ENCODE peak calls at places on chromosomes 3 and 15, in five cellular contexts. S is HepG2, I is A673, K is HCT116, X is neural progenitor cell. Z is an unnamed sample.
A peak's percentile ranks its signal among the peaks of the same experiment; 100 is the strongest.

GRCh38 chr15:70196314-70197291 is 98.9 kb upstream of the TLE3 start:
- DNase-seq in S (peak; percentile 89), I (peak; percentile 98), K (no peak), X (peak; percentile 94), Z (no peak)

GRCh38 chr15:98123834-98124233 is 163.3 kb downstream of the ARRDC4 start:
- DNase-seq in S (no peak), I (no peak), K (no peak), X (no peak), Z (no peak)

GRCh38 chr3:128489860-128490649 is 2.9 kb downstream of the GATA2 start:
- DNase-seq in S (peak; percentile 37), I (peak; percentile 68), K (no peak), X (peak; percentile 95), Z (no peak)

GRCh38 chr15:94844188-94844532 is 612.8 kb downstream of the MCTP2 start:
- DNase-seq in S (peak; percentile 19), I (peak; percentile 1), K (no peak), X (no peak), Z (no peak)

GRCh38 chr3:192850501-192850981 is 67.1 kb downstream of the MB21D2 start:
- DNase-seq in S (peak; percentile 47), I (peak; percentile 31), K (no peak), X (no peak), Z (no peak)

GRCh38 chr3:127820871-127821853 is 1.2 kb downstream of the MGLL start:
- DNase-seq in S (no peak), I (no peak), K (no peak), X (no peak), Z (no peak)

GRCh38 chr3:9149566-9149965 is 99.9 kb downstream of the SRGAP3 start:
- DNase-seq in S (no peak), I (no peak), K (no peak), X (no peak), Z (no peak)

GRCh38 chr3:100205161-100205560 is 55.6 kb upstream of the TBC1D23 start:
- DNase-seq in S (no peak), I (no peak), K (no peak), X (no peak), Z (no peak)

GRCh38 chr15:79378394-79379158 is 53.6 kb upstream of the MINAR1 start:
- DNase-seq in S (no peak), I (peak; percentile 19), K (no peak), X (no peak), Z (no peak)

GRCh38 chr15:37773111-37773860 is 161.2 kb upstream of the TMCO5A start:
- DNase-seq in S (no peak), I (no peak), K (no peak), X (no peak), Z (no peak)

GRCh38 chr3:88957751-88958452 is 149.5 kb upstream of the EPHA3 start:
- DNase-seq in S (no peak), I (peak; percentile 20), K (no peak), X (no peak), Z (no peak)

GRCh38 chr3:149234671-149235245 is 13.1 kb upstream of the CP start:
- DNase-seq in S (no peak), I (no peak), K (no peak), X (no peak), Z (no peak)

GRCh38 chr15:69661871-69662667 is 209.5 kb downstream of the RPLP1 start:
- DNase-seq in S (no peak), I (no peak), K (no peak), X (no peak), Z (no peak)

GRCh38 chr15:67145710-67146109 is 80.3 kb downstream of the SMAD3 start:
- DNase-seq in S (no peak), I (no peak), K (no peak), X (no peak), Z (no peak)

GRCh38 chr3:99439892-99440291 is 198.5 kb upstream of the COL8A1 start:
- DNase-seq in S (no peak), I (no peak), K (no peak), X (peak; percentile 64), Z (no peak)

GRCh38 chr3:50639055-50639494 is 22.1 kb downstream of the MAPKAPK3 start:
- DNase-seq in S (no peak), I (no peak), K (no peak), X (no peak), Z (no peak)

GRCh38 chr15:40471778-40472130 is 970 bp downstream of the CHST14 start:
- DNase-seq in S (peak; percentile 32), I (no peak), K (no peak), X (peak; percentile 52), Z (no peak)

GRCh38 chr15:47415539-47415971 is 301.8 kb upstream of the SEMA6D start:
- DNase-seq in S (peak; percentile 4), I (peak; percentile 91), K (no peak), X (no peak), Z (no peak)

GRCh38 chr3:194624956-194625355 is 8.3 kb downstream of the TMEM44 start:
- DNase-seq in S (no peak), I (no peak), K (no peak), X (no peak), Z (no peak)

GRCh38 chr3:152197937-152198336 is 70.8 kb upstream of the MBNL1 start:
- DNase-seq in S (no peak), I (no peak), K (no peak), X (no peak), Z (no peak)

GRCh38 chr3:141646760-141647561 is 91.1 kb upstream of the RNF7 start:
- DNase-seq in S (peak; percentile 69), I (peak; percentile 88), K (peak; percentile 66), X (peak; percentile 59), Z (no peak)

GRCh38 chr3:159853506-159853864 is 135.2 kb upstream of the IL12A start:
- DNase-seq in S (no peak), I (no peak), K (no peak), X (no peak), Z (no peak)
- H3K4me3 ChIP-seq in S (no peak overlapping the region), I (no peak overlapping the region), K (no peak overlapping the region), X (no peak overlapping the region), Z (no peak overlapping the region)

GRCh38 chr3:3801510-3801841 is 2.2 kb downstream of the LRRN1 start:
- DNase-seq in S (no peak), I (no peak), K (no peak), X (peak; percentile 90), Z (no peak)

GRCh38 chr3:3800076-3800448 is 831 bp downstream of the LRRN1 start:
- DNase-seq in S (no peak), I (no peak), K (no peak), X (peak; percentile 51), Z (no peak)

GRCh38 chr3:3798641-3799113 is 554 bp upstream of the LRRN1 start:
- DNase-seq in S (no peak), I (no peak), K (no peak), X (peak; percentile 83), Z (no peak)

GRCh38 chr3:3800685-3801509 is 1.7 kb downstream of the LRRN1 start:
- DNase-seq in S (no peak), I (no peak), K (no peak), X (peak; percentile 67), Z (no peak)

DNA sequence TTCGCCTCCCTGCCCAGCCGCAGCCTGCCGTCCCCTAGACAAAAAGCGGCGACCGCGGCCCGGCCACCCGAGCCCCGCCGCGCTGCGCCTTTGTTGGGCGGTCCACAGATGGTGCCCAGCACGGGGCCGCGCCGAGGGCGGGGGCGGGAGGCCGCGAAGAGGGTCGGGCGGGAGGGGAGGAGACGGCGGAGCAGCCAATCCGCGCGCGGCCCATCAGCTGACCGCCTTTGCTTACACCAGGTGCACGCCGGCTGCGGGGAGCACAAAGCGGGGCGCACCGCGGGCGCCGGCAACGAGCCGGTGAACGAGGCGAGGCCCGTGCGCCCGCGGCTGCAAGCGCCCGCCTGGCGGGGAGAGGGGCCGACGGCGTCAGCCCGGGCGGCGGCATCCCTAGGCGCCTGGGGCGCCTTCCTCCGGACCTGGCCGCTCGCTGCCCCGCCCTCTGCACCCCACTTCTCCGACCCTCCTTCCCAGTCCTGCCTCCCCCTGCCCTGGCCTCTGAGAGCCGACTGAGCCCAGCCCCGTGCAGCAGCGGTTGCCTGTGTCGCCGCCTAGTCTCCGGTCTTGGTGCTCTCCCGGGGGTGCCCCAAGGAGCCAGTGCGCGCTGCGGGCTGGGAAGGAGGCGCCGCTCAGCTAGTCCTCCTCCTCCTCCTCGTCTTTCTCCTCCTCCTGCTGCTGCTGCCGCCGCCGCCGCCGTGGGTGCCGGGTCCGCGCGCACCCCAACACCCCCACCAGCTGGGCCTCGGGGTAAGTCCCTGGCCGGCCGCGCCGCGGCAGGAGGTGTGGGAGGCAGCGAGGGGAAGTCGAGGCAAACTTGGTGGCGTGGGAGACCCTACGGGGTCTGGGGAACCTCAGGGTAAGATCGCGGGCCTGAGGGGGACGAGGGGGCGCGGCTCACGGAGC is at the start of gene LRRN1:
- DNase-seq in S (no peak), I (no peak), K (no peak), X (peak; percentile 98), Z (peak; percentile 12)
- TF ChIP-seq EZH2 in S (no peak), I (peak; percentile 52), K (no peak), X (no peak), Z (peak; percentile 37)

DNA sequence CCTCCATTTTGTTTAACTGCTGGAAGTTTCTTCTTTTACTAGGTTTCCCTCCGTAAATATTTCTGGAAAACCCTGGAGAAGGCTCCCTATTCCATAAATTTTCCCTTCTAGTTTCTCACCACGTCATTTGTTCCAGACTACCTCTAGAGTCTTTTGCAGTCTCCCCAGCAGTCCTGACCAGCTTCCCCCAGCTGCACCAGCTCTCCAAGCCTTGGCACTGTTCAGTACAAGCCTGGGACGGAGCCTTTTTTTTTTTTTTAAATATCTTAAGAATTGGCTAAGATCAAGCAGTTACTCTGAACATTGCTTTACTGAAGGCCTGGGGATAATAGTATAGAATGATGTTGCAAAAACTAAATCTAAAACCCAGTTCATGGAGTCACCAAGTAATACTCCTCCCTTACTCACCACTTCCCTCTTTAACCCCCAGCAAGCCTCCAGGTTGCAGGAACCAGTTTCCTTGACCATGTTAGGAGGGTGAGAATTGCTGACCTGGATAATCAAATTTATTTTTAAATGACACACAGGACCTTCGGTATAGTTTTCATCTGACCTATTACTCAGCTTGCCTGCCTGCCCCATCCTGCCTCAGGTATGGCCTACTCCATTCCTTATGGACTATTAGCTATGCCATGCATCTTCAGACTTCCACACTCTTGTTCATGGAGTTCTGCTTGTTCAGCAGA is 723 bp downstream of the RTP4 start:
- DNase-seq in S (no peak), I (no peak), K (no peak), X (no peak), Z (peak; percentile 16)
- H3K4me3 ChIP-seq in S (peak overlapping the region; percentile 38), I (no peak overlapping the region), K (no peak overlapping the region), X (no peak overlapping the region), Z (peak overlapping the region; percentile 58)

DNA sequence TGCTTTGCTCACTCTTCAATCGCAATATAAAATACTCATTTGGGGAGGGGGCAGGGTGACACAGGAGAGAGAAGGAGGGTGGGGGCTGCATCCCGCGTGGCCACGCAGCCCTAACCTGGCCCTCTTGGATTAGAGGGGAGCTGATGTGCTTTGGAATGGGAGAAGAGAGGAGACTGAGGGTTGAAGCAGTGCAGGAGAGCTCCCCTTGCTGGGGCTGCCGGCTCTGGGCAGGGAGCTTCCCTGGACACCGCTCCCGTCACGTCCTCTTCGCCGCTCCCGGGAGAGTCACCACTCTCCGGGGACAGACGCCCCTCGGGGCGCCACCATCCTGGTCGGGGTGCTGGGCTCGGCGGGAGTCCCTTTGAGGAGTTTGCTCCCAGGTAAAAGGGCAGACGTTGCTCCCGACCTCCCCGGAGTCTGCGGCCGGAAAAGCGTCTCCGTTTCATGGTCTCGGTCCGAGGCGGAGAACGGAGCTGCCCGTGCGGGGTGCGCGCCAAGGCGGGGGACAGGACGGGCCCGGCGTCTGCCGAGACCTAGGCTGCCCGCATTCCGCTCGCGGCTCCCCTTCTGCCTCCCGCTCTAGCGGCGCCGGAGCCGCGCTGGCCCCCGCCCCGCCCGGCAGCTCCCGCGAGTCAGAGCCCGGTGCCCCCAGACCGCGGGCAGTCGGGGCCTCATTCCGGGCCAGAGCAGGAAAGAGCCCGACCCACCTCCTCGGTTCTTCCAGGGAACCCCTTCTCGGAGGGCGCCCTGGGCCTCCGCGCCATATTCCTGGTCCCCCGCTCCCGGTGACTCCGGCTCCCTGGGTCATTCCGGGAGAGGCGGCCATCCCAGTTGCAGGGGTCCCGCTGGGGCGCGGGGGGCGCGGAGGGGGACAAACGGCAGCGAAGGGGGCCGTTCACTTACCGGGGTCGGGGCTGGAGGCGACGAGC is 603 bp downstream of the SLC7A14 start:
- DNase-seq in S (no peak), I (no peak), K (no peak), X (peak; percentile 48), Z (no peak)
- TF ChIP-seq EZH2 in S (peak; percentile 1), I (no peak), K (no peak), X (peak; percentile 83), Z (no peak)

Z was measured in DND-41.